ENCODE peak calls at places on chromosomes 2 and 18, in five cellular contexts. W is BJ, D is endothelial cell of umbilical vein, J is omental fat pad, Y is GM13977. L is an unnamed sample.

GRCh38 chr2:65386340-65386739 is 46.1 kb downstream of the SPRED2 start:
- DNase-seq in W (no peak), D (no peak), J (no peak), Y (no peak), L (no peak)

GRCh38 chr2:85750509-85751299 is 3.1 kb upstream of the ATOH8 start:
- DNase-seq in W (no peak), D (peak), J (no peak), Y (peak), L (no peak)

GRCh38 chr2:102509749-102510148 is 36.7 kb downstream of the SLC9A4 start:
- DNase-seq in W (no peak), D (peak), J (no peak), Y (peak), L (no peak)

GRCh38 chr18:61870151-61870550 is 22.7 kb downstream of the RNF152 start:
- DNase-seq in W (no peak), D (no peak), J (no peak), Y (no peak), L (peak)

GRCh38 chr2:237547841-237548416 is 18.4 kb upstream of the PRLH start:
- DNase-seq in W (no peak), D (no peak), J (no peak), Y (no peak), L (no peak)

GRCh38 chr2:242020196-242021004 is 150.9 kb downstream of the RTP5 start:
- DNase-seq in W (no peak), D (no peak), J (no peak), Y (no peak), L (no peak)

GRCh38 chr2:46010223-46010924 is 286.8 kb upstream of the EPAS1 start:
- DNase-seq in W (no peak), D (no peak), J (no peak), Y (no peak), L (no peak)

GRCh38 chr2:118417417-118418125 is 329.3 kb downstream of the INSIG2 start:
- DNase-seq in W (no peak), D (no peak), J (no peak), Y (no peak), L (no peak)

GRCh38 chr18:63878343-63878742 is 9.2 kb upstream of the SERPINB2 start:
- DNase-seq in W (no peak), D (no peak), J (no peak), Y (no peak), L (peak)

GRCh38 chr2:127685410-127686110 is 10.2 kb upstream of the LIMS2 start:
- DNase-seq in W (no peak), D (no peak), J (no peak), Y (no peak), L (no peak)

GRCh38 chr2:223005496-223005895 is 46.5 kb upstream of the KCNE4 start:
- DNase-seq in W (no peak), D (no peak), J (no peak), Y (no peak), L (no peak)

GRCh38 chr18:6613581-6613980 is 115.9 kb upstream of the ARHGAP28 start:
- DNase-seq in W (no peak), D (no peak), J (no peak), Y (no peak), L (no peak)

GRCh38 chr2:205776139-205776538 is 93.8 kb downstream of the NRP2 start:
- DNase-seq in W (no peak), D (no peak), J (peak), Y (peak), L (no peak)
- TF ChIP-seq CTCF in W (peak), D (peak), J (no peak), Y (peak), L (peak)

GRCh38 chr18:39167990-39168389 is 1602.4 kb upstream of the CELF4 start:
- DNase-seq in W (no peak), D (no peak), J (no peak), Y (no peak), L (no peak)
- TF ChIP-seq CTCF in W (no peak), D (no peak), J (no peak), Y (no peak), L (no peak)

GRCh38 chr2:145006957-145007672 is 487.2 kb upstream of the ZEB2 start:
- DNase-seq in W (peak), D (peak), J (no peak), Y (no peak), L (peak)
- TF ChIP-seq CTCF in W (peak), D (no peak), J (no peak), Y (no peak), L (no peak)

GRCh38 chr18:25351773-25352628 is at the start of gene ZNF521:
- DNase-seq in W (no peak), D (peak), J (peak), Y (peak), L (peak)
- TF ChIP-seq CTCF in W (peak), D (peak), J (no peak), Y (no peak), L (peak)

GRCh38 chr2:35822716-35823115 is 532.9 kb upstream of the CRIM1 start:
- DNase-seq in W (no peak), D (no peak), J (no peak), Y (no peak), L (no peak)

GRCh38 chr2:35819053-35819452 is 536.5 kb upstream of the CRIM1 start:
- DNase-seq in W (no peak), D (no peak), J (no peak), Y (no peak), L (no peak)

GRCh38 chr2:35821675-35822074 is 533.9 kb upstream of the CRIM1 start:
- DNase-seq in W (no peak), D (no peak), J (no peak), Y (no peak), L (no peak)

DNA sequence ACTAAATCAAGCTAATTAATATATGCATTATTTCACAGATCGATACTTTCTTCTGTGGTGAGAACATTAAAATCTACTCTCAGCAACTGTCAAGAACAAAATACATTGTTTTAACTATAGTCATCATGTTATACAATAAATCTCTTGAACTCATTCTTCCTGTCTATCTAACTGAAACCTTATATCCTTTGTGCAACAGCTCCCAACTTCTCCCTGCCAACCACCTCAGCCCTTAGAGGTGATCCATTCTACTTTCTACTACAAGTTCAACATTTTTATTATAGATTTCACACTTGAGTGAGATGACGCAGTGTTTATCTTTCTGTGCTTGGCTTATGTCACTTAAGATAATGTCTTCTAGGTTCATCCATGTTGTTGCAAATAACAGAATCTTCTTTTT is 535.2 kb upstream of the CRIM1 start:
- DNase-seq in W (no peak), D (no peak), J (no peak), Y (no peak), L (no peak)
- TF ChIP-seq CTCF in W (no peak), D (no peak), J (no peak), Y (no peak), L (no peak)

GRCh38 chr2:147909178-147909577 is 64.3 kb downstream of the ACVR2A start:
- DNase-seq in W (no peak), D (no peak), J (no peak), Y (no peak), L (no peak)

GRCh38 chr2:147916723-147917122 is 71.9 kb downstream of the ACVR2A start:
- DNase-seq in W (no peak), D (no peak), J (no peak), Y (no peak), L (no peak)

GRCh38 chr2:147913701-147914480 is 69.1 kb downstream of the ACVR2A start:
- DNase-seq in W (no peak), D (peak), J (no peak), Y (no peak), L (no peak)

GRCh38 chr2:147916067-147916466 is 71.2 kb downstream of the ACVR2A start:
- DNase-seq in W (no peak), D (no peak), J (no peak), Y (no peak), L (no peak)

DNA sequence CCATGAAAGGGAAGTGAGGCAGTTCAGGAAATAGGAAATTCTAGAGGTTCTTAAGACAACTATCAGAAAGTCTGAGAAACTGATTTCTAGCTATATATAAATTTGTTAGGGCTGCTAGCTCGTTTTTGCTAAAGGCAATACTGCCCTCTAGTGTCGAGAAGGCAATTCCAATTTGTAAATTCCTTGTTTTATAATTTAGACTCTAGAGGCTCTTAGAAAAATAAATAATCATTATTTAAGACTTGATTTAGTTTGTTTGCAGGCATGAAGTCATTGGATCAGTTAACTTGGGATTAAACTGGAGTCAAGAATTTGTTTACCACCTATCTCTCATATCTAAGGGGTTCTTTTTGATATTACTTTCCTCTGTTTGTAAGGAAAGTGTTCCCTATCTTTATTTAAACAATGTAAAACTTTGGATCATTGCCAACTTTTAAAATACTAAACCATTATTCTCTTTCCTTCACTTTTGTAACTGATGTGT is 66.2 kb downstream of the ACVR2A start:
- DNase-seq in W (no peak), D (peak), J (no peak), Y (peak), L (peak)
- TF ChIP-seq CTCF in W (peak), D (peak), J (peak), Y (peak), L (peak)

DNA sequence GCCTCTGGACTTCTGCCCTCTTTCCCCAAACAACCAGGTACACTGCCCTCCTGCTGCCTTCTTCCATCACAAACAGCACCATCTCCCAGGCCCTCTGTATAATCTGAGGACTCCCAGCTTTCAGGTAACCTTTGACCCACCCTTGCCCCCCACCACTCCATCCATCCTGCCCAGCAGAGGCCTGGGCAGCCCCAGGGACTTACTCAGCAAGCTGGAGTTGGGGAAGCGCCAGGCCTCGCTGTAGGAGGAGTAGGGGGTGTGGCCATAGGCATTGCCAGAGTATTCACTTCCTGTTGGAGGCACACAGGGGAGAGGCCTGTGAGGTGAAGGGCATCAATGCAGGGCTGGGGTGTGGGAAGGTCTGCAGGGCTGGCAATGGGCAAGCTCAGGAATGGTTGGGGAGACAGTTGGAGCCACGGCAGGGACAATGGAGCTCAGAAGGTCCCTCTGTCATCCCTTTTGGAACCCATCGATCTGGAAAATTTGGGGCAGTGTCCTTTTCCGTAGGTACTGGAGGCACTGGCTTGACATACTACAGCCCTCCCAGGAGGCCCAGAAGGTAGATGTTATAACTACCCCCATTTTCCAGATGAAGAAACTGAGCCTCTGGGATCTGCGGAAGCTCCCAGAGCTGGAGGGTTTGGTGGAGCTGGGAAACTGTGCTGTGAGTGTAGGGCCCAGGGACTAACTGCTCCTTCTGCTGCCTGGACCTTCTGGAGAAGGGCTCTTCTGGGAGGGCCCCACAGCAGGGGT is 46.3 kb downstream of the PSD4 start:
- DNase-seq in W (no peak), D (no peak), J (no peak), Y (no peak), L (no peak)
- TF ChIP-seq CTCF in W (no peak), D (no peak), J (no peak), Y (no peak), L (no peak)

GRCh38 chr2:70190413-70191243 is at the start of gene C2orf42:
- DNase-seq in W (peak), D (peak), J (peak), Y (peak), L (peak)
- TF ChIP-seq CTCF in W (peak), D (no peak), J (no peak), Y (peak), L (no peak)

GRCh38 chr18:25592804-25593360 is 240.9 kb upstream of the ZNF521 start:
- DNase-seq in W (no peak), D (peak), J (no peak), Y (no peak), L (no peak)
- TF ChIP-seq CTCF in W (no peak), D (no peak), J (no peak), Y (no peak), L (no peak)